ENCODE peak calls at places on chromosome 20, in ten cellular contexts. P is Peyer's patch, T is heart right ventricle, Q is astrocyte of the spinal cord, X is psoas muscle, H is dorsolateral prefrontal cortex, Z is BJ, O is RWPE1, B is epithelial cell of esophagus, G is GM23338. K is an unnamed sample.

GRCh38 chr20:8749986-8750385 is 318.9 kb upstream of the PLCB4 start:
- DNase-seq in P (no peak), G (no peak), Z (no peak), H (no peak), X (no peak), O (no peak), B (peak), T (no peak), Q (peak), K (peak)

GRCh38 chr20:3312940-3313656 is 74.1 kb upstream of the SLC4A11 start:
- DNase-seq in T (no peak), G (no peak), P (no peak), Q (peak), H (no peak), B (peak), X (no peak), Z (peak), O (peak), K (peak)

GRCh38 chr20:13819885-13820645 is 35.2 kb downstream of the NDUFAF5 start:
- DNase-seq in P (no peak), B (peak), Q (peak), T (no peak), O (peak), H (no peak), X (peak), G (peak), Z (peak), K (peak)

GRCh38 chr20:45867811-45868176 is 10.4 kb downstream of the ZSWIM3 start:
- DNase-seq in Z (peak), O (peak), B (peak), P (no peak), Q (peak), T (no peak), X (no peak), H (no peak), G (no peak), K (peak)

GRCh38 chr20:43549416-43550136 is 9.3 kb upstream of the SGK2 start:
- DNase-seq in P (no peak), Q (no peak), T (no peak), H (no peak), Z (no peak), G (no peak), X (no peak), O (no peak), B (no peak), K (peak)

GRCh38 chr20:21557246-21557982 is 43.5 kb upstream of the NKX2-2 start:
- DNase-seq in H (no peak), T (no peak), Z (no peak), G (no peak), Q (no peak), B (no peak), O (no peak), P (peak), X (no peak), K (no peak)

GRCh38 chr20:16647875-16648597 is 74.8 kb upstream of the KIF16B start:
- DNase-seq in P (no peak), B (no peak), H (no peak), O (no peak), G (no peak), Z (no peak), Q (no peak), T (no peak), X (no peak), K (no peak)

GRCh38 chr20:64129146-64129782 is 21.9 kb upstream of the NPBWR2 start:
- DNase-seq in T (no peak), Q (no peak), O (no peak), X (no peak), G (no peak), P (peak), Z (no peak), H (no peak), B (no peak), K (no peak)

GRCh38 chr20:17856024-17856564 is 112.5 kb downstream of the SNX5 start:
- DNase-seq in H (no peak), X (no peak), T (no peak), Q (no peak), P (peak), O (no peak), B (no peak), G (no peak), Z (no peak), K (no peak)

GRCh38 chr20:35298264-35298663 is 6.0 kb upstream of the FAM83C start:
- DNase-seq in H (no peak), B (no peak), Z (no peak), Q (no peak), X (no peak), O (no peak), T (no peak), G (no peak), P (no peak), K (no peak)

GRCh38 chr20:50399917-50400704 is 110.1 kb upstream of the PTPN1 start:
- DNase-seq in P (no peak), X (no peak), Q (no peak), G (no peak), Z (no peak), O (no peak), T (no peak), B (peak), H (no peak), K (no peak)

GRCh38 chr20:62736407-62737071 is 27.9 kb downstream of the NTSR1 start:
- DNase-seq in T (no peak), B (no peak), H (no peak), O (no peak), P (peak), X (no peak), Z (no peak), Q (no peak), G (peak), K (no peak)

GRCh38 chr20:17825949-17826843 is 126.4 kb downstream of the BANF2 start:
- DNase-seq in Q (peak), X (no peak), O (no peak), H (no peak), Z (no peak), P (no peak), G (no peak), T (no peak), B (no peak), K (peak)

GRCh38 chr20:33693741-33694645 is 7.8 kb upstream of the E2F1 start:
- DNase-seq in P (no peak), B (no peak), T (peak), Z (no peak), Q (no peak), X (peak), O (no peak), H (peak), G (peak), K (no peak)

GRCh38 chr20:53621482-53622246 is 28.0 kb upstream of the ZNF217 start:
- DNase-seq in H (no peak), B (peak), Z (peak), Q (peak), G (peak), T (peak), O (peak), P (peak), X (peak), K (peak)

GRCh38 chr20:47576516-47577033 is 74.9 kb downstream of the NCOA3 start:
- DNase-seq in Q (peak), G (peak), B (peak), H (no peak), Z (peak), X (no peak), O (peak), T (peak), P (peak), K (peak)

GRCh38 chr20:34747479-34747878 is 43.3 kb downstream of the TP53INP2 start:
- DNase-seq in O (no peak), G (no peak), B (no peak), X (no peak), H (no peak), Q (no peak), T (no peak), P (no peak), Z (no peak), K (no peak)

GRCh38 chr20:32004963-32005362 is 5.3 kb upstream of the CCM2L start:
- DNase-seq in P (no peak), Q (no peak), T (no peak), Z (no peak), H (no peak), B (no peak), X (no peak), O (peak), G (peak), K (peak)

GRCh38 chr20:31488171-31488570 is 13.1 kb downstream of the REM1 start:
- DNase-seq in X (no peak), T (no peak), Q (no peak), P (no peak), B (no peak), O (no peak), G (no peak), Z (no peak), H (no peak), K (no peak)

GRCh38 chr20:38473353-38473795 is 731 bp downstream of the RALGAPB start:
- DNase-seq in X (no peak), Q (peak), P (no peak), G (no peak), O (no peak), H (no peak), B (no peak), Z (no peak), T (no peak), K (peak)

GRCh38 chr20:37917436-37917835 is 14.5 kb downstream of the VSTM2L start:
- DNase-seq in G (no peak), T (no peak), H (no peak), B (no peak), Z (no peak), P (no peak), X (no peak), O (no peak), Q (no peak), K (no peak)

GRCh38 chr20:1646975-1647431 is 10.6 kb downstream of the SIRPG start:
- DNase-seq in X (no peak), O (no peak), Q (no peak), H (no peak), B (no peak), G (no peak), Z (no peak), P (peak), T (no peak), K (no peak)

GRCh38 chr20:8853805-8854338 is 215.0 kb upstream of the PLCB4 start:
- DNase-seq in P (peak), X (no peak), O (peak), Q (peak), T (no peak), B (peak), H (no peak), Z (no peak), G (peak), K (peak)

GRCh38 chr20:51899674-51900073 is 97.4 kb upstream of the SALL4 start:
- DNase-seq in Z (no peak), B (no peak), G (peak), O (no peak), H (no peak), T (no peak), Q (no peak), X (no peak), P (no peak), K (no peak)

GRCh38 chr20:35093245-35093884 is 758 bp upstream of the TRPC4AP start:
- DNase-seq in H (no peak), P (no peak), G (no peak), T (no peak), X (no peak), B (peak), Q (peak), O (peak), Z (no peak), K (peak)

GRCh38 chr20:46330072-46330763 is 21.9 kb upstream of the CDH22 start:
- DNase-seq in Q (no peak), G (no peak), O (no peak), B (no peak), Z (no peak), X (no peak), H (no peak), T (no peak), P (no peak), K (no peak)

GRCh38 chr20:17965042-17965697 is 3.4 kb downstream of the SNX5 start:
- DNase-seq in T (no peak), Z (no peak), B (no peak), X (no peak), Q (no peak), P (peak), H (no peak), G (peak), O (no peak), K (no peak)

GRCh38 chr20:63378626-63379025 is 17.5 kb upstream of the CHRNA4 start:
- DNase-seq in T (no peak), Q (no peak), H (no peak), X (no peak), P (no peak), O (no peak), Z (no peak), G (peak), B (no peak), K (no peak)

GRCh38 chr20:2707353-2708072 is 14.9 kb downstream of the EBF4 start:
- DNase-seq in X (no peak), Q (no peak), G (no peak), B (no peak), P (peak), Z (no peak), O (no peak), T (no peak), H (no peak), K (no peak)

GRCh38 chr20:10795286-10796026 is 121.7 kb upstream of the JAG1 start:
- DNase-seq in X (no peak), G (no peak), Q (no peak), P (no peak), Z (no peak), O (no peak), T (no peak), B (no peak), H (no peak), K (no peak)

GRCh38 chr20:62172666-62173065 is 10.2 kb upstream of the MTG2 start:
- DNase-seq in B (no peak), Q (no peak), O (no peak), X (no peak), G (no peak), H (no peak), P (no peak), T (peak), Z (no peak), K (no peak)

GRCh38 chr20:51417745-51418529 is 124.6 kb downstream of the NFATC2 start:
- DNase-seq in P (no peak), X (no peak), O (no peak), H (no peak), T (no peak), Q (no peak), Z (no peak), B (no peak), G (peak), K (no peak)

GRCh38 chr20:46060301-46060881 is 29.4 kb downstream of the NCOA5 start:
- DNase-seq in X (no peak), Q (no peak), G (no peak), Z (no peak), B (no peak), O (no peak), H (no peak), P (no peak), T (no peak), K (no peak)

GRCh38 chr20:49785851-49786174 is 26.8 kb upstream of the SLC9A8 start:
- DNase-seq in T (no peak), G (no peak), B (no peak), Q (no peak), H (no peak), X (no peak), O (no peak), Z (no peak), P (peak), K (no peak)

GRCh38 chr20:64025826-64026412 is 10.1 kb upstream of the C20orf204 start:
- DNase-seq in O (no peak), B (no peak), H (no peak), Q (no peak), Z (no peak), G (no peak), P (no peak), T (no peak), X (no peak), K (no peak)

GRCh38 chr20:63059684-63060056 is 52.9 kb upstream of the BHLHE23 start:
- DNase-seq in G (no peak), Q (no peak), B (no peak), H (no peak), O (no peak), T (peak), Z (no peak), P (peak), X (no peak), K (no peak)

GRCh38 chr20:60238992-60239655 is 280.9 kb downstream of the CDH26 start:
- DNase-seq in T (no peak), B (no peak), O (no peak), X (no peak), G (no peak), P (no peak), Q (peak), H (no peak), Z (no peak), K (no peak)

GRCh38 chr20:3686867-3687321 is 5.1 kb upstream of the ADAM33 start:
- DNase-seq in Q (peak), X (peak), Z (peak), G (no peak), P (peak), B (peak), T (peak), H (peak), O (peak), K (peak)

GRCh38 chr20:9572690-9573089 is 58.3 kb downstream of the LAMP5 start:
- DNase-seq in B (no peak), T (no peak), Q (no peak), P (no peak), Z (no peak), O (no peak), H (no peak), G (peak), X (no peak), K (no peak)

GRCh38 chr20:59006167-59006863 is 739 bp downstream of the CTSZ start:
- DNase-seq in P (peak), T (no peak), O (peak), B (no peak), Q (no peak), H (no peak), G (peak), Z (no peak), X (peak), K (no peak)

GRCh38 chr20:59007758-59008511 is 881 bp upstream of the CTSZ start:
- DNase-seq in O (no peak), X (peak), H (no peak), B (no peak), T (no peak), Z (no peak), Q (no peak), P (peak), G (peak), K (no peak)

GRCh38 chr20:59008715-59009336 is 1.8 kb upstream of the CTSZ start:
- DNase-seq in T (no peak), G (no peak), B (no peak), X (no peak), H (no peak), O (no peak), Q (no peak), Z (no peak), P (peak), K (no peak)

GRCh38 chr20:59005523-59006166 is 1.4 kb downstream of the CTSZ start:
- DNase-seq in X (no peak), B (no peak), T (no peak), H (no peak), Q (no peak), G (no peak), O (no peak), P (no peak), Z (no peak), K (no peak)

DNA sequence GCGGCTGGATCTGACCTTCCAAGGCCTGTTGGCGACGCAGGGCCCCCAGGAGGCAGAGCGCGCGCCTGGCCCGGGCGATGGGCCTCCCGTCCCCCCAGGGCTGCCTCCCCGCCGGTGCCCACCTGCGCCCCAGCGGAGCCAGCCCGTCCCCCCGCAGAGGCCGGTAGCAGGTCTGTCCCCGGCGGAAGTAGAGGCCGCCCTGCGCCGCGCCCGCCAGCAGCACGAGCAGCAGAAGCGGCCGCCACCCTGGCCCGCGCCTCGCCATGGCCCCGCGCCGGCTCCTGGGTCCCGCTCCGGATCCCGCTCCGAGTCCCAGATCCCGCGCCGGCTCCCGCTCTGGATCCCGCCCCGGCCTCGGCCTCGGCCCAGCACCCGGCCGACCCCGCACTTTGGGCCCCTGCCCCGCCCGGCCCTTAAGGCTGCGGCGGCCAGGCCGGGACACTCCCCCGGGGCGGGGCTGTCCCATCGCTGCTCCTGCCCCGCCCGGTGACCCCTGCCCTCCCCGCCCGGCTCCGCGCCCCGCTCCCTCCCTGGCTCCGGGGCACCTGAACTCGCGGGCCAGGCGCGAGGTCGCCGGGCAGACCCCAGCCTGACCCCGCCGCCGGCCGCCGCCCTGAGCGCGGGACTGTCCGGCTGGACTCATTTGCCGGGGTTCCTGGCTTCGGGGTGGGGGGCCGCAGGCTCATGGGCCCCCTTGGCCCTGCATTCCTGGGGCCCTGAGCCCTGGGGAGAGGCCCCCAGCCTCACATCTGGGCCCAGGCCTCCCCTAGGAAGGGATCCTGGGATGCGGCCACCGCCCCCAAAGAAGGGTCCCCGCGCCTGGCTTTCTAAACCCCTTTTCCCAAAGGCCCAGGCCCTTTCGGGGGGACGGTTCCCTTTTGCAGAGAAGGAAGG is at the start of gene CTSZ:
- DNase-seq in T (peak), Q (no peak), H (no peak), O (peak), X (peak), G (peak), Z (no peak), P (peak), B (peak), K (peak)
- TF ChIP-seq CTCF in T (no peak), Q (no peak), H (no peak), O (no peak), X (no peak), G (no peak), Z (no peak), P (peak), B (no peak), K (no peak)

GRCh38 chr20:57335392-57335791 is 5.8 kb downstream of the SPO11 start:
- DNase-seq in B (peak), P (no peak), H (no peak), T (no peak), X (no peak), Q (peak), O (peak), G (no peak), Z (no peak), K (no peak)

GRCh38 chr20:57329608-57330221 is at the start of gene SPO11:
- DNase-seq in X (no peak), T (no peak), G (peak), P (no peak), O (no peak), H (no peak), Q (no peak), Z (no peak), B (no peak), K (no peak)

GRCh38 chr20:57330998-57331397 is 1.4 kb downstream of the SPO11 start:
- DNase-seq in X (no peak), Z (no peak), T (no peak), Q (no peak), P (no peak), G (no peak), O (no peak), B (no peak), H (no peak), K (peak)

GRCh38 chr20:57327820-57328219 is 1.8 kb upstream of the SPO11 start:
- DNase-seq in Q (no peak), G (no peak), O (no peak), P (no peak), Z (no peak), B (no peak), H (no peak), X (no peak), T (no peak), K (no peak)

GRCh38 chr20:57332105-57333089 is 2.8 kb downstream of the SPO11 start:
- DNase-seq in Z (no peak), H (no peak), O (peak), B (peak), Q (no peak), X (no peak), P (no peak), T (no peak), G (peak), K (no peak)
- TF ChIP-seq CTCF in Z (peak), H (no peak), O (peak), B (peak), Q (no peak), X (no peak), P (no peak), T (no peak), G (peak), K (no peak)

GRCh38 chr20:55415567-55416142 is 589.7 kb downstream of the CBLN4 start:
- DNase-seq in T (no peak), O (peak), X (no peak), Q (no peak), P (no peak), B (peak), H (no peak), G (peak), Z (no peak), K (peak)
- TF ChIP-seq CTCF in T (no peak), O (peak), X (no peak), Q (no peak), P (peak), B (peak), H (peak), G (no peak), Z (no peak), K (peak)

DNA sequence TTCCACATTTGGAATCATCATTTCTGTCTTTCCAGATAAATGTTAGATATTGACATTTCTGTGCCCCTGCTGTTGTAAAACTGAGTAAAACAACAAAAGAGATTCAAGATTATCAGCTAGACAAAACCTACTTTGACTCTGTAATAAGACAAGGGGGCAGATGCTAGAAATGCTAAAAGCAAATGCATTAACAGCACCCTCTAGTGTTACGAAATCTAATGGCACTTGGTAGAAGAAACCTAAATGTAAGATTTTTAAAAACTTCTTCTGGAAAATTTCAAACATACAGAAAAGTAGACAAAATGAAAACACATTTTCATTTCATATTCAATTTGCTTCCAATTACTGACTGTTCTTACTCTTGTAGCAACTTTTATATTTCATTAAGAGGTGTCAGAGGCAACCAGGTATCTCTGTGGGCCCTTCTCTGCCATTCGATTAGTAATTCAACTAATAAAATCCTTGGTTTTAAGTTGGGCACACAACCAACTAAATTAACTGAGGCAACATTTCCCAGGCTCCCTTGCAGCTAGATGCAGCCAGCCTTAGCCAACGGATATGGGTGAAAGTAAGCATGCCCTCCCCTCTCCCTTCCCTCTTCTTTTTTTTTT is 45.0 kb downstream of the SLC23A2 start:
- DNase-seq in T (no peak), O (peak), P (peak), X (no peak), H (no peak), Q (peak), B (peak), Z (no peak), G (peak), K (peak)
- TF ChIP-seq CTCF in T (peak), O (peak), P (peak), X (peak), H (peak), Q (peak), B (peak), Z (peak), G (peak), K (peak)